ENCODE peak calls at places on chromosomes 12 and 14, in ten cellular contexts. U is CD8-positive, alpha-beta T cell; R is effector memory CD4-positive, alpha-beta T cell; S is IMR-90; D is esophagus squamous epithelium; Y is GM23338; P is neuronal stem cell; A is Peyer's patch; I is uterus; E is Karpas-422. M is an unnamed sample. For H3K36me3, the result is how much of the 10 kb centered on the place peaks cover.

GRCh38 chr12:67025543-67026114 is 243.5 kb upstream of the CAND1 start:
- DNase-seq in U (peak), R (no peak), S (no peak), D (no peak), Y (peak), P (peak), A (no peak), I (no peak), E (peak), M (peak)

GRCh38 chr12:15541996-15542631 is 219.8 kb downstream of the PTPRO start:
- DNase-seq in U (no peak), R (no peak), S (no peak), D (no peak), Y (no peak), P (no peak), A (no peak), I (no peak), E (no peak), M (no peak)

GRCh38 chr14:65169351-65169750 is 67.0 kb upstream of the MAX start:
- DNase-seq in U (no peak), R (no peak), S (peak), D (no peak), Y (no peak), P (no peak), A (no peak), I (no peak), E (no peak), M (no peak)

GRCh38 chr12:110869035-110869434 is 22.2 kb downstream of the CCDC63 start:
- DNase-seq in U (no peak), R (no peak), S (no peak), D (no peak), Y (no peak), P (no peak), A (no peak), I (no peak), E (no peak), M (no peak)

GRCh38 chr12:31958601-31959000 is 614 bp upstream of the RESF1 start:
- DNase-seq in U (no peak), R (no peak), S (no peak), D (no peak), Y (peak), P (no peak), A (no peak), I (no peak), E (no peak), M (no peak)

GRCh38 chr12:89448951-89449371 is 75.6 kb downstream of the GALNT4 start:
- DNase-seq in U (no peak), R (no peak), S (peak), D (no peak), Y (no peak), P (no peak), A (no peak), I (no peak), E (no peak), M (no peak)

GRCh38 chr12:101877816-101878811 is 734 bp downstream of the DRAM1 start:
- DNase-seq in U (no peak), R (no peak), S (no peak), D (no peak), Y (peak), P (no peak), A (peak), I (peak), E (no peak), M (no peak)

GRCh38 chr12:47909839-47910465 is 5.2 kb upstream of the VDR start:
- DNase-seq in U (no peak), R (no peak), S (no peak), D (no peak), Y (no peak), P (no peak), A (no peak), I (no peak), E (no peak), M (no peak)

GRCh38 chr12:7951671-7952070 is 15.7 kb upstream of the SLC2A3 start:
- DNase-seq in U (no peak), R (no peak), S (no peak), D (no peak), Y (no peak), P (no peak), A (no peak), I (no peak), E (no peak), M (no peak)

GRCh38 chr14:22715186-22715812 is 51.2 kb upstream of the OXA1L start:
- DNase-seq in U (no peak), R (no peak), S (no peak), D (no peak), Y (no peak), P (no peak), A (no peak), I (no peak), E (no peak), M (no peak)

GRCh38 chr14:33747749-33748148 is 203.1 kb downstream of the EGLN3 start:
- DNase-seq in U (no peak), R (no peak), S (no peak), D (no peak), Y (no peak), P (no peak), A (no peak), I (no peak), E (peak), M (no peak)

GRCh38 chr14:61466249-61466904 is 145.0 kb downstream of the PRKCH start:
- DNase-seq in U (no peak), R (no peak), S (peak), D (no peak), Y (peak), P (peak), A (no peak), I (peak), E (no peak), M (no peak)

GRCh38 chr12:114012744-114013431 is 46.8 kb upstream of the RBM19 start:
- DNase-seq in U (no peak), R (no peak), S (no peak), D (no peak), Y (no peak), P (no peak), A (no peak), I (no peak), E (no peak), M (no peak)

GRCh38 chr12:3468329-3468728 is 22.7 kb upstream of the PRMT8 start:
- DNase-seq in U (no peak), R (no peak), S (no peak), D (no peak), Y (no peak), P (no peak), A (no peak), I (no peak), E (no peak), M (no peak)

GRCh38 chr12:3469711-3470110 is 21.3 kb upstream of the PRMT8 start:
- DNase-seq in U (no peak), R (no peak), S (no peak), D (no peak), Y (no peak), P (no peak), A (no peak), I (no peak), E (no peak), M (no peak)

GRCh38 chr12:3463927-3464326 is 27.1 kb upstream of the PRMT8 start:
- DNase-seq in U (no peak), R (no peak), S (no peak), D (no peak), Y (no peak), P (no peak), A (no peak), I (no peak), E (no peak), M (no peak)

GRCh38 chr12:3461391-3461790 is 29.6 kb upstream of the PRMT8 start:
- DNase-seq in U (no peak), R (no peak), S (no peak), D (no peak), Y (no peak), P (no peak), A (no peak), I (no peak), E (no peak), M (no peak)

GRCh38 chr12:3464561-3464960 is 26.4 kb upstream of the PRMT8 start:
- DNase-seq in U (no peak), R (no peak), S (no peak), D (no peak), Y (no peak), P (no peak), A (no peak), I (no peak), E (no peak), M (no peak)
- H3K4me3 ChIP-seq in U (no peak), R (no peak), S (no peak), D (no peak), Y (no peak), P (no peak), A (no peak), I (no peak), E (no peak), M (no peak)

GRCh38 chr14:21258889-21259787 is 10.1 kb downstream of the HNRNPC start:
- DNase-seq in U (no peak), R (no peak), S (no peak), D (no peak), Y (no peak), P (no peak), A (no peak), I (no peak), E (no peak), M (no peak)
- H3K36me3 ChIP-seq in U (under half), R (under half), S (under half), D (under half), Y (half or more), P (half or more), A (half or more), I (under half), E (half or more), M (half or more)

GRCh38 chr12:2267624-2268477 is 215.1 kb downstream of the CACNA1C start:
- DNase-seq in U (no peak), R (no peak), S (peak), D (no peak), Y (peak), P (no peak), A (no peak), I (no peak), E (no peak), M (no peak)

GRCh38 chr12:2264622-2265306 is 212.0 kb downstream of the CACNA1C start:
- DNase-seq in U (no peak), R (no peak), S (peak), D (no peak), Y (no peak), P (no peak), A (no peak), I (peak), E (no peak), M (no peak)

GRCh38 chr12:2263921-2264320 is 211.1 kb downstream of the CACNA1C start:
- DNase-seq in U (no peak), R (no peak), S (no peak), D (no peak), Y (no peak), P (no peak), A (no peak), I (no peak), E (no peak), M (no peak)

GRCh38 chr12:2266666-2267623 is 214.2 kb downstream of the CACNA1C start:
- DNase-seq in U (no peak), R (no peak), S (no peak), D (no peak), Y (no peak), P (no peak), A (no peak), I (no peak), E (no peak), M (no peak)

DNA sequence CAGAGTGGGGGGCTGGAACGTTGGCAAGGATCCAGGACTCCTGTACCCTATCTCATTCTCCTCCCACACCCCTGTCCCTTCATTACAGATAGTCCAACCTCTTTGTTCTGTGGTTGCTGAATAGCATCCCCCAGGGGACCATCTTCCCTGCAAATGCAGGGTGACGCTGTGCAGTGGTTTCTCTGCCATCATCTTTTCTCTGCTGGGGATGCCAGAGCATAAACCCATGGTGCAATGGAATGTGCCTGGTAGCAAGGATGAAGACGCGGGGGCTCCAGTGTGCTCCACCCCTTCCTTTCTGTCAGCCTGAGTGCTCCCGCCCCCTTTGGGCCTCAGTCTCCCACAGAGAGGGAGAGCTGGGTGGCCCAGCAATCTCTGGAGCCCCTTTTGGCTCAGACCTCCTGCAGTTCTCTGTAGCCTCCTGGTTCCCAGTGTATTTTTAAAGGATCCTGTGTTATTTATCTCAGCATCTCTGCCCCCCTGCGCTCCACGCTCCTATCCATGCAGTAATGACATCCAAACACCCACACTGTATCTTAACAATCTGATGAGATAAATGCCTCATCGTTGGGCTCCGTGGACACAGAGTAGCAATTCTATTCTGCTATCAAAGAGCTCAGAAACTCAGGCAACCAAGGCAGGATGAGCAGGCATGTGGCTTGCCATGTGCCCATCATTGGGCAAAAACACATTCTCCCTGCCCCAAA is 212.8 kb downstream of the CACNA1C start:
- DNase-seq in U (no peak), R (no peak), S (no peak), D (no peak), Y (no peak), P (no peak), A (no peak), I (no peak), E (no peak), M (no peak)
- H3K4me3 ChIP-seq in U (no peak), R (no peak), S (no peak), D (no peak), Y (no peak), P (no peak), A (no peak), I (no peak), E (no peak), M (no peak)

GRCh38 chr14:72974661-72975060 is 48.4 kb downstream of the DCAF4 start:
- DNase-seq in U (no peak), R (no peak), S (no peak), D (no peak), Y (no peak), P (no peak), A (no peak), I (no peak), E (no peak), M (no peak)

GRCh38 chr14:72965249-72965648 is 39.0 kb downstream of the DCAF4 start:
- DNase-seq in U (no peak), R (no peak), S (peak), D (no peak), Y (no peak), P (no peak), A (no peak), I (no peak), E (no peak), M (no peak)

GRCh38 chr14:72966038-72966437 is 39.8 kb downstream of the DCAF4 start:
- DNase-seq in U (no peak), R (no peak), S (no peak), D (no peak), Y (no peak), P (no peak), A (no peak), I (no peak), E (no peak), M (no peak)

GRCh38 chr14:72970824-72971434 is 44.7 kb downstream of the DCAF4 start:
- DNase-seq in U (no peak), R (no peak), S (no peak), D (no peak), Y (no peak), P (no peak), A (no peak), I (no peak), E (no peak), M (no peak)

DNA sequence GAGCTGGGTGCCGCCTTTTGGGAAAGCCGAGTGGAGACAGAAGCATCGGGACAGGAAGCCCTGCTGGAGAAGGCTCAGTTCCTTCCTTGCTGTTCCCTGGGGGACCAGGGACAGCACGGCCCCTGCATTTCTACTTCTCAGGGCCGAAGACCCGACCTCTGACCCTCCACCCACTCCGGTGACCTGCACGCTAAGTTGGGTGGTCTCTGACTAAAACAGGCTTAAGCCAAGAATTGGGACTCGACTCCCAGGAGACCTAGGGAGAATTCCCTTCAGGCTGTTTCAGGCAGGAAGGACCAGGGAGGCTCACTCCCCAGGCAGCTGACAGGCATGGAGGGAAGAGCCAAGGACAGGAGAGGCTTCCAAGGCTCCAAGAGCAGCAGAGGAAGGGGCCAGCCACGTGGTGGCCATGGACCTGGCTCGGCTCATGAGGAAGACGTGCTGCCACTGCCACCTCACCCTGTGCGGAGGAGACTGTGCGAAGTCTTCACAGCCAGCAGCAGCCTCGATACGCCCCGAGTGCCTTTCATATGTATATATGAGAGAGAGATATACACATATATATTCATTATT is 43.9 kb downstream of the DCAF4 start:
- DNase-seq in U (no peak), R (no peak), S (no peak), D (no peak), Y (no peak), P (no peak), A (no peak), I (no peak), E (no peak), M (no peak)
- H3K36me3 ChIP-seq in U (under half), R (under half), S (under half), D (under half), Y (under half), P (half or more), A (half or more), I (under half), E (under half), M (under half)

DNA sequence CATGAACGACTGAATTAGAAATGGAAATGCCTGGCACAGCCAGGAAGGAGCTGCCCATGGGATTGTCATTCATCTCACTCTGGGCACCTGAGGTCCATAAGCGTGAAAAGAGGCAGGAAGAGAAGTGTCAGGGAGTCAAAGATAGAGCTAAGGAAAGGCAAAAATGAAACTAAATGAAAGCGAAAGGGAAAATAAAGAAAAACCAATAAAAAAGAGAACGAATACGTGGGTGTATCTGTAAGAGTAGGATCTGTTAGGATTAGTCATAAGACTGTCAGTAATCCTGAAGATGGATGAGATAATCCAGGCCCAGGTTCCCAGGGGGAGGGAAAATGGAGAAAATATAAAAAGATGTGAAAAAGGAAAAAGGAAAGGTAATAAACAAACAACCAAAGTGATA is 23.5 kb downstream of the MEG3 start:
- DNase-seq in U (no peak), R (no peak), S (peak), D (no peak), Y (no peak), P (no peak), A (no peak), I (no peak), E (no peak), M (no peak)
- H3K4me3 ChIP-seq in U (peak), R (peak), S (no peak), D (no peak), Y (no peak), P (no peak), A (no peak), I (no peak), E (no peak), M (peak)

DNA sequence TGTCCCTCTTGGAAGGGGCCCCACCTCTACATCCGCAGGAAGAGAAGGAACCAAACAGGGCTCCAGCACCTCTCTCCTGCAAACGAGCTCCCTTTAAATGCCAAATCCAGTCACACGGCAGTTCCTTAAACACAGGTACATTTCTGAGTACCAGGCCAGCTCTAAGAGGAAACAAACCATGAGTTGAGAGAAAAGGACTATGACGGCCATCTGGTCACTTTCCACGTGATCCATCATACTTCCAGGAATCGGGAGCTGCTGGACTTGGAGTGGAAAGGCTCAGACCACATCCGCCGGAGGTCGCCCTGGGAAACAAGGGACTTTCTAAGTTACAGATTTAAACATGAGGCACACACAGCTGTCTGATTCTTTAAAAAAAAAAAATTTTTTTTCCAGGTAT is 39.1 kb downstream of the ACADS start:
- DNase-seq in U (no peak), R (no peak), S (no peak), D (no peak), Y (no peak), P (no peak), A (no peak), I (no peak), E (no peak), M (no peak)
- H3K36me3 ChIP-seq in U (under half), R (half or more), S (half or more), D (under half), Y (under half), P (half or more), A (half or more), I (under half), E (under half), M (under half)

DNA sequence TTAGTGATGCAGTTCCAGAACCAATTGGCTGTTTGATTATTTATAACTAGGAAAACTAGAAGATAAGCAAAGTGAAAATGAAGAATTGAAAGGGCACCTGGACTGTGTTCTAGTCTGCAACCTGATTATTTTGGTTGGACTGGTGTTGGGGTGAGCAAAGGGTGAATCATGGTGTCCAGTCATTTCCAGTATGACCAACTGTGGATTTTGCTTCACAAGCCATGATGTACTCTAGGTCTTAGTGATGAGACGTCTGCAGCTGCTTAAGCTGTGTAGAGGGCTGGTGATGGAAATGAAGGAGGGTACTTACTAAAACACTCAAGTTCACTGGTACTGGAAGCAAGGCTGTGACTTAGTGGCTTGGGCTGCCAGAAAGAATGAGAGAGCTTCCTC is 193.2 kb upstream of the FRMD6 start:
- DNase-seq in U (no peak), R (no peak), S (peak), D (no peak), Y (no peak), P (no peak), A (no peak), I (no peak), E (no peak), M (no peak)
- H3K4me3 ChIP-seq in U (no peak), R (no peak), S (no peak), D (no peak), Y (no peak), P (no peak), A (no peak), I (no peak), E (no peak), M (no peak)

GRCh38 chr14:36346052-36346451 is 25.6 kb upstream of the MBIP start:
- DNase-seq in U (no peak), R (no peak), S (no peak), D (no peak), Y (no peak), P (no peak), A (no peak), I (no peak), E (no peak), M (no peak)
- H3K36me3 ChIP-seq in U (under half), R (under half), S (under half), D (under half), Y (under half), P (under half), A (under half), I (under half), E (under half), M (under half)

GRCh38 chr12:116594325-116595038 is 35.3 kb downstream of the MAP1LC3B2 start:
- DNase-seq in U (peak), R (no peak), S (no peak), D (no peak), Y (no peak), P (no peak), A (peak), I (no peak), E (no peak), M (peak)
- H3K4me3 ChIP-seq in U (no peak), R (no peak), S (no peak), D (no peak), Y (no peak), P (no peak), A (no peak), I (no peak), E (no peak), M (peak)

M was measured in CD8-positive, alpha-beta memory T cell.